ENCODE peak calls at places on chromosomes 3 and 15, in six cellular contexts. Q, Z, F, P, N and G are unnamed samples.

GRCh38 chr3:64530434-64531049 is 157.3 kb downstream of the ADAMTS9 start:
- DNase-seq in Q (peak), Z (peak), F (no peak), P (peak), N (no peak), G (peak)

GRCh38 chr15:69098688-69099087 is 61.7 kb upstream of the GLCE start:
- DNase-seq in Q (no peak), Z (no peak), F (no peak), P (no peak), N (no peak), G (no peak)

GRCh38 chr3:139608924-139609323 is 68.8 kb downstream of the NMNAT3 start:
- DNase-seq in Q (no peak), Z (peak), F (no peak), P (no peak), N (no peak), G (no peak)

GRCh38 chr15:35505152-35505551 is 40.8 kb downstream of the DPH6 start:
- DNase-seq in Q (peak), Z (no peak), F (no peak), P (no peak), N (no peak), G (no peak)

GRCh38 chr3:30286811-30287210 is 319.6 kb upstream of the TGFBR2 start:
- DNase-seq in Q (peak), Z (no peak), F (no peak), P (no peak), N (no peak), G (peak)

GRCh38 chr3:57793737-57794187 is 37.7 kb downstream of the SLMAP start:
- DNase-seq in Q (no peak), Z (peak), F (no peak), P (no peak), N (no peak), G (no peak)

GRCh38 chr15:32849769-32850668 is 132.2 kb downstream of the GREM1 start:
- DNase-seq in Q (peak), Z (peak), F (no peak), P (no peak), N (no peak), G (peak)

GRCh38 chr15:54159044-54159443 is 180.8 kb downstream of the UNC13C start:
- DNase-seq in Q (no peak), Z (no peak), F (no peak), P (no peak), N (no peak), G (no peak)

GRCh38 chr3:13451301-13451673 is 28.8 kb upstream of the HDAC11 start:
- DNase-seq in Q (no peak), Z (peak), F (no peak), P (no peak), N (no peak), G (no peak)

GRCh38 chr15:63236272-63236671 is 41.1 kb upstream of the APH1B start:
- DNase-seq in Q (peak), Z (peak), F (no peak), P (no peak), N (no peak), G (peak)

GRCh38 chr15:74789171-74789627 is 7.3 kb downstream of the CSK start:
- DNase-seq in Q (no peak), Z (no peak), F (peak), P (no peak), N (no peak), G (no peak)

GRCh38 chr15:74790080-74790916 is 8.4 kb downstream of the CSK start:
- DNase-seq in Q (peak), Z (no peak), F (peak), P (no peak), N (no peak), G (peak)

GRCh38 chr15:74791007-74791406 is 9.1 kb downstream of the CSK start:
- DNase-seq in Q (no peak), Z (no peak), F (no peak), P (no peak), N (no peak), G (no peak)

GRCh38 chr15:74788716-74789151 is 6.9 kb downstream of the CSK start:
- DNase-seq in Q (no peak), Z (no peak), F (no peak), P (no peak), N (peak), G (no peak)

GRCh38 chr15:74789741-74790079 is 7.8 kb downstream of the CSK start:
- DNase-seq in Q (no peak), Z (no peak), F (no peak), P (no peak), N (no peak), G (no peak)
- H3K4me3 ChIP-seq in Q (no peak), Z (no peak), F (peak), P (no peak), N (peak), G (no peak)

GRCh38 chr3:133776794-133777438 is 28.7 kb upstream of the SRPRB start:
- DNase-seq in Q (no peak), Z (no peak), F (no peak), P (no peak), N (no peak), G (no peak)
- TF ChIP-seq CTCF in Q (no peak), Z (peak), F (no peak), P (no peak), N (no peak), G (no peak)

DNA sequence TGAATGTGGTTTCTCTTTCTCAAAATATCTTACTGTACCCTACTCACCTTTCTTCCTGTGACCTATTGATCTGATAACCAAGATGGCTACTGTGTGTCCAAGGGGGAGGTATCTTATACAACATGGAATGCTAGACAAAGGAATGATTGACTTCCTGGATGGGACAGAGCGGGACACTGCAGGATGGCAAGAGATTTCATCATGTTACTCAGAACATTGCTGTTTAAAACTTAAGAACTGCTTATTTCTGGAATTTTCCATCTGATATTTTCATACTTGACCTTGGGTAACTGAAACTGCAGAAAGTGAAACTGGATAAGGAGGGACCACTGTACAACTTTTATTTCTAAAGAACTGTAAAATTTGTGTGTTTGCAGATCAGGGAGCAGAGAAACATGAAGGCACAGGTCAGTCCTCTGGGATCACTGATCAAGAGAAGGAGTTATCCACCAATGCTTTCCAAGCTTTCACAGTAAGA is 18.5 kb downstream of the CNOT10 start:
- DNase-seq in Q (peak), Z (no peak), F (no peak), P (no peak), N (no peak), G (no peak)
- H3K4me3 ChIP-seq in Q (no peak), Z (no peak), F (no peak), P (no peak), N (no peak), G (no peak)

GRCh38 chr15:71629147-71629760 is 181.1 kb upstream of the NR2E3 start:
- DNase-seq in Q (no peak), Z (no peak), F (no peak), P (no peak), N (no peak), G (no peak)
- TF ChIP-seq CTCF in Q (no peak), Z (no peak), F (no peak), P (no peak), N (no peak), G (no peak)

DNA sequence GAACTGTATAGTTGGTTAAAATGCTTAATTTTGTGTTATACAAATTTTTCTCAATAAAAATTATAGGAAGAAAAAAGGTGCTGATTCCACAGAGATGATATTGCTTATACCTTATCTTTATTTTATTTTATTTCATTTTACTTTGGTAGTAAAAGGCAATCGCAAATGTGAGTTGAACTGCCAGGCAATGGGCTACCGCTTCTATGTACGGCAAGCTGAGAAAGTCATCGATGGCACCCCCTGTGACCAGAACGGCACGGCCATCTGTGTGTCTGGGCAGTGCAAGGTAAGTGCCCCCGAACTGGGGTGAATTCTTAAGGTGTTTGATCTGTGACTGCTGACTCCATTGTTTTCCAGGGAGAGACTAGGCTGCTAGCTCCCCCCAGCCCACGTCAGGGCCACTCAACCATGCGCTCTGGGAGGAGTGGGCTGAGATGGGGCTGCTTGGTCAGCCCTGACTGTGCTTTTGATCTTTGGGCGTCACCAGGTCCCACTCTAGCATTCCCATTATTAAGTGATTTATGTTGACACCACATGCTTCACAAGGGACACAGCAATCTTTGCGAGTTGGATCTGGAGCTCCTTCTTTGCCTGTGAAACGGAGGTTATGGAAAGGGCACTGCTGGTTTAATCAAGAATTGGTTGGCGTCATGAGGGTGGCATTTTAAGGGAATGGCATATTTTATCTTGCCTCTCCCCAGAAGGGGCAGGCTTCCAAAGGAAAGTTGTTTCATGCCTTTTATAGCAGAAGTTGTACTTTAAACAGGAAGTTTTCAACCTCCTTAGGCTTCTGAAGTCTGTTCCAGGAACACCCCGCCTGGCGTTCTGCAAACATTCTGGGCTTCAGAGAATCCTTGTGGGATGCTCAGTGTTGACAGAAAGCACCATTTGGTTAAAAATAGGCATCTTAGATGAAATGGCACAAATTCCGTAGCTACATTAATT is 296.5 kb downstream of the THSD4 start:
- DNase-seq in Q (peak), Z (no peak), F (peak), P (no peak), N (no peak), G (peak)
- H3K4me3 ChIP-seq in Q (no peak), Z (no peak), F (no peak), P (no peak), N (no peak), G (no peak)

DNA sequence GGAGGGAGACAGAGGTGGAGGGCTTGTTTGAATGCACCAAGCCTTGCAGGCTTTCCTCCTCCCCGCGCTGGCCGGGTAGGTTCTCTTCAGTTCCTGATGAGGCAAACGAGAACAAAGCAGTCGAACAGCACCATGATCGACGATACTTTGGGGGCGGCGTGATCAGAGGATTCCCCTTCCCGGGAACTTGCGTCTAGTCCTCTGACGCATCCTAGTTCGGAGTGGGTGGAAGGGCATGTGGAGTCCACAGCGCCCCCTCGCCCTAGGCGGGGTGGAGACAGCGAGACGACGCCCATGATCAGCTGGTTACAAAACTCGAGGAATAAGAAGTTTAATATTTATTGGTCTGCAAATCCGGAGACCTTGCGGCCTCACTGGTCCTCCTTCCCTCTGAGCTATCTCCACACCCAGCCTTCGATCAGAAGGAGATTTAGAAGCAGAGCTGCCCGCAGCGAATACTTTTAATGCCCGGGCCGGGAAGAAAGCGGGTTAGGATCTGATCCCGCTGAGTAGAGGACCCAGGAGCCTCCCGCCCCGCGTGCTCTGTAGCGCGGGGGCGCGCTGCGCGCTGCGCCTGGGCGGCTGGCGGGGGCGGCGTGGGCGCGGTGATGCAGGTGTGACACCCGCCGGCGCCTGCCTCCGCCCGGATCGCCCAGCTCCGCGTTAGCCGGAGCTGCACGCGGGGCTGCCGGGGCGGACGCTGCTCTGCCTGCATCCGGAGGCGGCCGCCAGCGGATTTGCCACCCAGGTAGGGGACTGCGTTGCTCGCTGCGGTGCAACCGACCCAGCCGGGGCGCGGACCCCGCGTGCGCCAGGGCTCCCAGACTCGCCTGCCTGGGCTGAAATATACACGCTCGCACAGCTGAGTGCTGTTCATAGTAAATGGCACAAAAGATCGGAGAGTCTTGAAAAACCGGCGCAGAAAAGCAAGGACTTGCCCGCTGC is at the start of gene SV2B:
- DNase-seq in Q (peak), Z (peak), F (no peak), P (no peak), N (no peak), G (peak)
- TF ChIP-seq CTCF in Q (peak), Z (no peak), F (peak), P (no peak), N (no peak), G (peak)

GRCh38 chr3:111593666-111594065 is 1.5 kb downstream of the ZBED2 start:
- DNase-seq in Q (no peak), Z (no peak), F (peak), P (no peak), N (no peak), G (no peak)
- H3K4me3 ChIP-seq in Q (no peak), Z (peak), F (no peak), P (no peak), N (no peak), G (no peak)